ENCODE peak calls at places on chromosomes 1 and 21, in six cellular contexts. R, D, M, A, F and P are unnamed samples.

GRCh38 chr21:26177187-26177586 is 6.6 kb upstream of the APP start:
- DNase-seq in M (no peak), F (no peak), R (peak; percentile 28), D (peak; percentile 60), A (no peak), P (no peak)

GRCh38 chr1:17046043-17046657 is 7.7 kb downstream of the SDHB start:
- DNase-seq in R (no peak), F (no peak), M (peak; percentile 27), A (peak; percentile 44), D (peak; percentile 83), P (no peak)

GRCh38 chr1:109659997-109660755 is 4.3 kb downstream of the GSTM4 start:
- DNase-seq in D (no peak), R (no peak), F (no peak), M (no peak), A (no peak), P (no peak)

GRCh38 chr1:39392851-39393573 is 98.4 kb upstream of the BMP8A start:
- DNase-seq in A (no peak), D (no peak), F (no peak), R (no peak), M (no peak), P (no peak)

GRCh38 chr21:39955326-39955725 is 88.1 kb downstream of the PCP4 start:
- DNase-seq in R (no peak), A (no peak), D (no peak), M (no peak), F (no peak), P (no peak)

GRCh38 chr1:109399326-109399957 is 1.7 kb upstream of the SORT1 start:
- DNase-seq in R (peak; percentile 48), F (no peak), D (peak; percentile 82), M (peak; percentile 65), A (peak; percentile 23), P (peak; percentile 43)

GRCh38 chr21:46634966-46635323 is 529 bp upstream of the PRMT2 start:
- DNase-seq in F (peak; percentile 40), D (peak; percentile 91), M (peak; percentile 39), A (peak; percentile 70), R (peak; percentile 74), P (peak; percentile 39)

GRCh38 chr1:22508329-22508728 is 55.0 kb upstream of the EPHA8 start:
- DNase-seq in M (no peak), A (peak; percentile 16), R (no peak), D (no peak), F (no peak), P (no peak)

GRCh38 chr21:16330340-16331319 is 600.8 kb downstream of the USP25 start:
- DNase-seq in M (peak; percentile 21), D (peak; percentile 91), R (peak; percentile 65), A (peak; percentile 44), F (no peak), P (peak; percentile 15)

GRCh38 chr21:36910581-36911307 is 55.7 kb downstream of the HLCS start:
- DNase-seq in M (no peak), A (peak; percentile 54), D (peak; percentile 73), R (peak; percentile 17), F (no peak), P (no peak)

GRCh38 chr1:203704120-203704519 is 60.9 kb upstream of the LAX1 start:
- DNase-seq in A (no peak), F (no peak), R (no peak), D (no peak), M (no peak), P (no peak)

GRCh38 chr1:195415584-195415983 is 1192.7 kb downstream of the KCNT2 start:
- DNase-seq in A (no peak), R (no peak), M (no peak), F (no peak), D (no peak), P (no peak)

GRCh38 chr1:10916311-10916710 is 96.1 kb upstream of the TARDBP start:
- DNase-seq in A (no peak), F (no peak), D (no peak), M (no peak), R (no peak), P (no peak)

GRCh38 chr1:16625497-16626408 is 12.4 kb upstream of the NBPF1 start:
- DNase-seq in M (peak; percentile 52), R (no peak), D (no peak), F (peak; percentile 45), A (no peak), P (no peak)

GRCh38 chr1:182909578-182909977 is 43.4 kb downstream of the SHCBP1L start:
- DNase-seq in F (no peak), A (no peak), D (no peak), R (no peak), M (no peak), P (no peak)
- TF ChIP-seq CTCF in F (no peak), A (no peak), D (no peak), R (no peak), M (no peak), P (no peak)

DNA sequence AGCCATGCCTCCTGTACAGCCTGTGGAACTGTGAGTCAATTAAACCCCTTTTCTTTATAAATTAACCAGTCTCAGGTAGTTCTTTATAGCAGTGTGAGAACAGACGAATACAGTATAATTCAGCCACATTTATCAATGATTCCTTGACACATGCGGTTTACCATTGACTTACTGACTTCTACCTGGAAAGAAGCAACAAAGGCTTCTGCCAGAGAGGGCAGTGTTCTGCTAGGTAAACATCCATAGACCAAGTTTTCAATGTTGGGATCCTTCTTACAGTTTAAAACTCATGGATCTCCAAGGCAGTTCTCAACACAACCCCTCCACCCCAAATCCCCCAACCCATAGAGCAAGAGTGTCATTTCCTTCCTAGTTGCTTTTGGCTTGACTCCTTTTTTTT is 150.6 kb downstream of the ZNF648 start:
- DNase-seq in D (no peak), M (no peak), R (no peak), F (no peak), A (no peak), P (no peak)
- TF ChIP-seq CTCF in D (no peak), M (no peak), R (peak; percentile 15), F (no peak), A (no peak), P (no peak)

GRCh38 chr1:192543445-192543844 is 32.1 kb upstream of the RGS1 start:
- DNase-seq in R (no peak), D (no peak), F (no peak), A (no peak), M (no peak), P (no peak)

GRCh38 chr1:192546596-192547199 is 28.9 kb upstream of the RGS1 start:
- DNase-seq in R (no peak), D (peak; percentile 63), A (no peak), M (no peak), F (no peak), P (no peak)

GRCh38 chr1:192550922-192551534 is 24.5 kb upstream of the RGS1 start:
- DNase-seq in F (no peak), M (peak; percentile 27), R (no peak), A (no peak), D (peak; percentile 84), P (no peak)

GRCh38 chr1:192544983-192545393 is 30.6 kb upstream of the RGS1 start:
- DNase-seq in R (no peak), M (peak; percentile 31), F (no peak), D (peak; percentile 53), A (no peak), P (no peak)

GRCh38 chr1:192545781-192546521 is 29.6 kb upstream of the RGS1 start:
- DNase-seq in A (no peak), M (peak; percentile 21), F (no peak), D (no peak), R (no peak), P (no peak)
- TF ChIP-seq CTCF in A (peak; percentile 26), M (no peak), F (no peak), D (peak; percentile 50), R (no peak), P (peak; percentile 5)

DNA sequence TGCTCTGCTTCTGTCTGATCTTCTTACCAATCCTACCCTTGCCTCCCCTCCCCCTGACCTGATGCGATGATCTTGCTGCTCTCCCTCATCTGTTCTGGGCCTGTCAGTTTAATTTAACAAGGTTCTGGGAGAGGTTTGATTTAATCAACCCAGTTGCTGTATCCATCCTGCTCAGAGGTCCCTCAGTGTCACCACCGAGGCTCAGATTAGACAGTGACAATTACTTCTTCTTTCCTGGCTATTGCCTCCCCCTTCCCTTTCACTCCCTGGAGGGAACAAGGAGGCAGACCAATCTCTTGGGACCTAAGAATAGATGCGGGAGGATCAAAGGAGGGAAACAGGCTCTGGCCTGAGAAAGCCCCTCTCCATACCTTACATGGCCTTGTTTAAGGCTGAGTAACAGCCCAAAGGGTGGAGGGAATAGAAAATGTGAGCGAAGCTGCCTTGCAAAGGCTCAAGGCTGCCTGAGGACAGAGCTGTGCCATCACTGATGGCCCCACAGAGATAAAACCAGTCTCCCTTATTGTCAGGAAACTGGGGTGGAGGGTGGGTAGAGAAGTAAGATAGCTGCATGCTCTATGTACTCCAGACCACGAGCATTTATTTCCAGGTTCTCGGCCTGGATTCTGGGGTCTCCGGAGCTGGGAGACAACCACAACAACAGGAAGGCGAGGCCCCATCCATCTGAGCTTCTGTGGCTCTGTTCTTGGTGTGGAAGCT is 6.9 kb upstream of the DDX20 start:
- DNase-seq in A (no peak), F (no peak), D (no peak), R (no peak), M (no peak), P (no peak)
- TF ChIP-seq CTCF in A (no peak), F (no peak), D (no peak), R (no peak), M (no peak), P (no peak)

DNA sequence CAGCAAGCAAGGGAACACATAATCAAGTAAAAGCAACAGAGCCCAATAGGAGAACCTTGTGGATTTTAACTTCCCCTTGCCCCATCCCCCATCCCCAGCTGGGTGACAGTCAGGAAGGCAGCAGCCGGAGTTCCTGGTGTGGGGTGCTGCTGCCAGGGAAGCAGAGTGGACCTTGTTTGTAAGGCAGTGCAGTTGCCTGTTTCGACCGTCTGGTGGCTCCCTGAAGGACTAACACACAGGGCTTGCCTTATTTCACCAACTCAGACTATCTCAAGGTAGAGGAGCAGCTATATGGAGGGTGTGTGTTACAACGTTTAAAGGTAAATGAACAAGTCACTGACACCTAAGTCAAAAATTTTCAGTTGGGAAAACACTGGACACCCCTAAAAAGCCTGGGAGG is 6.6 kb downstream of the KRTAP10-8 start:
- DNase-seq in A (no peak), F (no peak), D (peak; percentile 6), R (peak; percentile 39), M (no peak), P (no peak)
- TF ChIP-seq CTCF in A (peak; percentile 12), F (no peak), D (peak; percentile 23), R (peak; percentile 33), M (peak; percentile 3), P (no peak)

GRCh38 chr1:155077346-155077745 is 1.3 kb upstream of the EFNA3 start:
- DNase-seq in A (no peak), D (no peak), M (no peak), R (no peak), F (no peak), P (no peak)

GRCh38 chr1:155079487-155080249 is 1.0 kb downstream of the EFNA3 start:
- DNase-seq in D (no peak), A (no peak), R (no peak), M (peak; percentile 53), F (no peak), P (no peak)

GRCh38 chr1:155079210-155079486 is 511 bp downstream of the EFNA3 start:
- DNase-seq in D (no peak), R (no peak), M (no peak), A (no peak), F (no peak), P (no peak)

GRCh38 chr1:155077758-155078495 is 710 bp upstream of the EFNA3 start:
- DNase-seq in M (no peak), D (no peak), R (no peak), F (no peak), A (no peak), P (no peak)

GRCh38 chr1:155078496-155079209 is at the start of gene EFNA3:
- DNase-seq in A (no peak), R (peak; percentile 74), F (peak; percentile 75), D (peak; percentile 22), M (peak; percentile 94), P (peak; percentile 88)
- TF ChIP-seq CTCF in A (no peak), R (no peak), F (no peak), D (no peak), M (no peak), P (no peak)

GRCh38 chr1:112974646-112975045 is 18.6 kb upstream of the SLC16A1 start:
- DNase-seq in D (no peak), F (no peak), M (no peak), A (no peak), R (no peak), P (no peak)
- TF ChIP-seq CTCF in D (no peak), F (no peak), M (no peak), A (no peak), R (no peak), P (no peak)